ENCODE peak calls at places on chromosome 14, in seven cellular contexts. B is tibial artery, U is right atrium auricular region, K is PC-3, L is PC-9, A is adrenal gland, P is tibial nerve. D is an unnamed sample.

GRCh38 chr14:64951724-64952123 is 9.2 kb upstream of the GPX2 start:
- DNase-seq in B (peak; percentile 81), U (no peak), K (no peak), L (no peak), A (no peak), P (no peak), D (no peak)

GRCh38 chr14:65976771-65977170 is 509.4 kb upstream of the CCDC196 start:
- DNase-seq in B (no peak), U (no peak), K (no peak), L (no peak), A (no peak), P (no peak), D (no peak)

GRCh38 chr14:69617796-69618195 is 6.4 kb downstream of the SUSD6 start:
- DNase-seq in B (no peak), U (no peak), K (no peak), L (no peak), A (no peak), P (no peak), D (no peak)

GRCh38 chr14:100155049-100155621 is 4.3 kb downstream of the DEGS2 start:
- DNase-seq in B (no peak), U (no peak), K (peak; percentile 64), L (peak; percentile 12), A (no peak), P (no peak), D (no peak)

GRCh38 chr14:39279515-39279914 is 45.8 kb downstream of the MIA2 start:
- DNase-seq in B (no peak), U (no peak), K (no peak), L (no peak), A (no peak), P (no peak), D (no peak)

GRCh38 chr14:49550284-49551184 is 35.6 kb downstream of the RPS29 start:
- DNase-seq in B (no peak), U (no peak), K (peak; percentile 73), L (no peak), A (no peak), P (no peak), D (no peak)

GRCh38 chr14:90692061-90692460 is 124.2 kb downstream of the TTC7B start:
- DNase-seq in B (no peak), U (no peak), K (no peak), L (no peak), A (no peak), P (no peak), D (no peak)

GRCh38 chr14:53368714-53369191 is 215.6 kb upstream of the DDHD1 start:
- DNase-seq in B (no peak), U (no peak), K (peak; percentile 70), L (no peak), A (no peak), P (no peak), D (no peak)

GRCh38 chr14:30443368-30444007 is 115.5 kb upstream of the G2E3 start:
- DNase-seq in B (no peak), U (no peak), K (peak; percentile 73), L (no peak), A (no peak), P (no peak), D (no peak)

GRCh38 chr14:37272569-37272968 is 74.8 kb downstream of the MIPOL1 start:
- DNase-seq in B (no peak), U (no peak), K (no peak), L (no peak), A (no peak), P (no peak), D (no peak)

GRCh38 chr14:100178691-100179090 is 19.2 kb upstream of the DEGS2 start:
- DNase-seq in B (no peak), U (no peak), K (no peak), L (no peak), A (no peak), P (no peak), D (no peak)

GRCh38 chr14:90976076-90976475 is 84.4 kb downstream of the RPS6KA5 start:
- DNase-seq in B (no peak), U (no peak), K (no peak), L (no peak), A (no peak), P (no peak), D (no peak)

GRCh38 chr14:95876769-95877490 is at the start of gene TUNAR:
- DNase-seq in B (no peak), U (no peak), K (no peak), L (no peak), A (no peak), P (no peak), D (no peak)

GRCh38 chr14:55699131-55700057 is 119.4 kb downstream of the KTN1 start:
- DNase-seq in B (no peak), U (no peak), K (peak; percentile 99), L (peak; percentile 78), A (no peak), P (no peak), D (no peak)

GRCh38 chr14:103819503-103820307 is 27.7 kb downstream of the PPP1R13B start:
- DNase-seq in B (peak; percentile 65), U (no peak), K (no peak), L (no peak), A (peak; percentile 53), P (no peak), D (peak; percentile 72)

GRCh38 chr14:36981832-36982528 is 190.4 kb downstream of the SLC25A21 start:
- DNase-seq in B (no peak), U (no peak), K (peak; percentile 93), L (no peak), A (no peak), P (no peak), D (no peak)

GRCh38 chr14:76919811-76920571 is 93.8 kb downstream of the LRRC74A start:
- DNase-seq in B (peak; percentile 74), U (no peak), K (peak; percentile 53), L (no peak), A (peak; percentile 85), P (no peak), D (no peak)

GRCh38 chr14:19828314-19828713 is 24.7 kb downstream of the OR4N2 start:
- DNase-seq in B (no peak), U (no peak), K (no peak), L (no peak), A (no peak), P (no peak), D (no peak)

DNA sequence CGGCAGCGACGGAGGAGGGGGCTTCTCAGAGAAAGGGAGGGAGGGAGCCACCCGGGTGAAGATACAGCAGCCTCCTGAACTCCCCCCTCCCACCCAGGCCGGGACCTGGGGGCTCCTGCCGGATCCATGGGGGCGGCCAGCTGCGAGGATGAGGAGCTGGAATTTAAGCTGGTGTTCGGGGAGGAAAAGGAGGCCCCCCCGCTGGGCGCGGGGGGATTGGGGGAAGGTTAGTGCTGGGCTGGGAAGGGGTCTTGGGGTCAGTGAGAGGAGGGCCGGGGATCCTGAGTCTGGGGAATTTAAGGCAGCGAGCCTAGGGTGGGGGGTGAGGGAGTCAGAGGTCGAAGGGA is 204 bp downstream of the NFATC4 start:
- DNase-seq in B (no peak), U (no peak), K (no peak), L (no peak), A (no peak), P (no peak), D (no peak)
- H3K27ac ChIP-seq in B (peak overlapping the region; percentile 97), U (peak overlapping the region; percentile 93), K (no peak overlapping the region), L (no peak overlapping the region), A (peak overlapping the region; percentile 84), P (peak overlapping the region; percentile 86), D (peak overlapping the region; percentile 96)

DNA sequence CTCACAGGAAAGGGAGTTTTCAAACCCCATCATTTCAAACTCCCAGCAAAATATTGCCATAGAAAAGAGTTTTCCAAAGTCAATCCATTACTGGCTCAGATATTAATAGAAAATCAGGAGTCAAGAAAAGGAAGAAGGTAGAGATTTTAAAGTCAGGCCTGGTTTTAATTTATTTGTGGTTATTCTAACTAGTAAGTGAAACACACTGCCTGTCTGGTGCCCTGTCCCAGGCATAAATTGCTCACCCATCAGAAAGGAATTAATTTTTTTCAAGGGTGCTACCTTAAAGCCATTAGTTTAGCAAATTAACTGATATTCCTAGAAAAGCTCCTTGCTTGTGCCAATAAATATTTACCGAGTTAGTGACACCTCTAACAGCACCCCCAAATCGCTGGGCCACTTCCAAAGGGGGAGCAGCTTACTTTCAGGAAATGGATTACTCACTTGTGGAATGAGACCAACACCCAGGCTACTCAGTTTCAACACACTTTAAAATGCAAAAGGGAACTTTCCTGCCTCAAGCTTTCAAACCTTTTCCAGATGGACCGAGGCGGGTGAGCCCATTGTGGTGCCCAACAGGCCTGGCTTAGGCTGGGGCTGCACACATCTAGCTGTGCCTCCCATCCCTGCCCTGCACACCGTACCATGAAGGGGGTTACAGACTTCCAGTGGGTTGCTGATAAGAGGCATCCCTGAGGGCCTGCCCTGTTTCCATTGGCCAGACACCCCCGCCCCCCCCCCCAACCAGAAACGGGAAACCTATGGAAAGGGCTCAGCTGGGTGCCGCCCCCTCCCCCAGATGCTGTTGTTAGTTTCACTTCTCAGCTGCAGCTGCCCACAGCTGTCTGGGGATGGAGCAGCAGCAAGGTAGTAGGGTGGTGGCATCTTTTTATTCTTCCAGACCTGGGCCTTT is 117.2 kb downstream of the SAMD4A start:
- DNase-seq in B (peak; percentile 77), U (peak; percentile 75), K (peak; percentile 65), L (peak; percentile 37), A (peak; percentile 60), P (peak; percentile 77), D (peak; percentile 88)
- H3K4me3 ChIP-seq in B (no peak overlapping the region), U (no peak overlapping the region), K (no peak overlapping the region), L (no peak overlapping the region), A (no peak overlapping the region), P (no peak overlapping the region), D (no peak overlapping the region)

GRCh38 chr14:22837750-22838538 is 1.6 kb downstream of the MMP14 start:
- DNase-seq in B (peak; percentile 94), U (no peak), K (peak; percentile 51), L (no peak), A (no peak), P (peak; percentile 77), D (peak; percentile 85)
- H3K36me3 ChIP-seq in B (peaks cover 34% of the 10 kb centered on the region), U (peaks cover 26% of the 10 kb centered on the region), K (peaks cover 23% of the 10 kb centered on the region), L (no peaks in the 10 kb centered on the region), A (peaks cover 39% of the 10 kb centered on the region), P (peaks cover 38% of the 10 kb centered on the region), D (peaks cover 31% of the 10 kb centered on the region)

GRCh38 chr14:54614296-54614695 is 47.4 kb downstream of the SAMD4A start:
- DNase-seq in B (no peak), U (no peak), K (peak; percentile 55), L (no peak), A (no peak), P (no peak), D (no peak)

GRCh38 chr14:54606178-54606577 is 39.2 kb downstream of the SAMD4A start:
- DNase-seq in B (peak; percentile 68), U (peak; percentile 73), K (no peak), L (no peak), A (peak; percentile 62), P (no peak), D (no peak)

GRCh38 chr14:54610051-54610977 is 43.4 kb downstream of the SAMD4A start:
- DNase-seq in B (no peak), U (no peak), K (no peak), L (no peak), A (no peak), P (no peak), D (no peak)

GRCh38 chr14:54606631-54607133 is 39.8 kb downstream of the SAMD4A start:
- DNase-seq in B (peak; percentile 74), U (no peak), K (peak; percentile 55), L (no peak), A (peak; percentile 63), P (no peak), D (no peak)

DNA sequence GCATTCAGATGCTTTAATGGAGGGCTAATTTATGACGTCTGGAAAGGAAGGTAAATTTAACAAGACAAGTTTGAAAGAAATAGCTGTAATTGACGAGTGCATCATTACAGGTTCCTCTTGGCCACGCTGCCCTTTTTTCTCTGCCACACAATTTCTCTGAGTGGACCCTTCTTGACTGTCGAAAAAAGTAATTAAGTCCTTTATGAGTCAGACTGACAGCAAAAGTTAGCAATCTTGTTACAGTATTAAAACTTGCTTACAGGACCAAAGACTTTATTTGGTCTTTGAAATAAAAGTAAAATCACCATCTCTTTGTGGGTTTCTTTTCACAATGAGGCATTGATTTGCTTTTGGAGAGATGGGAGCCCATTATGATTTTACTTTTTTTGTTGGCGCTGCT is 42.6 kb downstream of the SAMD4A start:
- DNase-seq in B (no peak), U (no peak), K (no peak), L (no peak), A (no peak), P (no peak), D (no peak)
- H3K27ac ChIP-seq in B (peak overlapping the region; percentile 57), U (peak overlapping the region; percentile 84), K (no peak overlapping the region), L (no peak overlapping the region), A (no peak overlapping the region), P (no peak overlapping the region), D (peak overlapping the region; percentile 69)